ENCODE peak calls at places on chromosomes 4 and X, in seven cellular contexts. U is CD8-positive, alpha-beta T cell; S is activated CD4-positive, alpha-beta T cell treated with anti-CD3 and anti-CD28 coated beads, Interleukin-2, amount 10 ng/mL, durations not matched to agents 7 days and 5 days; O is SJCRH30; I is ACHN; V is H4; E is pons. M is an unnamed sample.

GRCh38 chr4:57442834-57443291 is 332.7 kb upstream of the IGFBP7 start:
- DNase-seq in S (no peak), E (peak; percentile 63), V (no peak), U (no peak), O (no peak), I (peak; percentile 33), M (peak; percentile 11)

GRCh38 chr4:184369871-184370270 is 104.5 kb downstream of the IRF2 start:
- DNase-seq in S (no peak), I (no peak), E (no peak), O (no peak), V (no peak), U (no peak), M (peak; percentile 32)

GRCh38 chr4:110156442-110156841 is 42.0 kb downstream of the ELOVL6 start:
- DNase-seq in E (no peak), I (no peak), S (no peak), V (no peak), U (no peak), O (no peak), M (no peak)

GRCh38 chrX:83934220-83934619 is 73.3 kb downstream of the CYLC1 start:
- DNase-seq in O (no peak), V (no peak), E (peak; percentile 1), S (no peak), U (no peak), I (peak; percentile 0), M (no peak)

GRCh38 chr4:1377606-1378261 is 28.5 kb downstream of the NKX1-1 start:
- DNase-seq in V (no peak), I (no peak), E (no peak), S (no peak), U (no peak), O (no peak), M (no peak)

GRCh38 chr4:186953601-186954260 is 230.1 kb upstream of the FAT1 start:
- DNase-seq in I (no peak), E (no peak), U (no peak), O (peak; percentile 36), V (peak; percentile 39), S (no peak), M (no peak)

GRCh38 chr4:121950680-121951569 is 935 bp downstream of the TRPC3 start:
- DNase-seq in I (no peak), O (peak; percentile 32), U (peak; percentile 23), E (no peak), S (peak; percentile 12), V (peak; percentile 10), M (no peak)

GRCh38 chrX:14963447-14964236 is 90.4 kb downstream of the MOSPD2 start:
- DNase-seq in S (no peak), I (peak; percentile 10), V (peak; percentile 73), O (no peak), E (no peak), U (no peak), M (no peak)

GRCh38 chrX:8841911-8842310 is 40.7 kb upstream of the FAM9A start:
- DNase-seq in U (no peak), V (peak; percentile 70), S (no peak), O (peak; percentile 7), I (no peak), E (no peak), M (no peak)

GRCh38 chrX:140440891-140441290 is 64.0 kb downstream of the SOX3 start:
- DNase-seq in E (peak; percentile 2), I (no peak), U (no peak), O (no peak), S (no peak), V (peak; percentile 2), M (no peak)

GRCh38 chr4:148651991-148652390 is 209.8 kb upstream of the NR3C2 start:
- DNase-seq in S (no peak), V (no peak), U (no peak), O (no peak), E (no peak), I (no peak), M (no peak)

GRCh38 chrX:33434256-33435092 is 223.1 kb upstream of the DMD start:
- DNase-seq in U (no peak), I (peak; percentile 38), O (peak; percentile 34), V (peak; percentile 46), E (peak; percentile 29), S (peak; percentile 22), M (no peak)

GRCh38 chrX:52821079-52821760 is 10.1 kb downstream of the XAGE5 start:
- DNase-seq in I (no peak), V (no peak), S (no peak), O (no peak), E (no peak), U (no peak), M (no peak)

GRCh38 chr4:17812801-17813200 is 2.0 kb downstream of the NCAPG start:
- DNase-seq in O (no peak), U (no peak), V (no peak), E (no peak), S (no peak), I (no peak), M (no peak)

GRCh38 chrX:73944582-73944947 is 359.4 kb upstream of the ZCCHC13 start:
- DNase-seq in O (no peak), E (no peak), U (no peak), V (no peak), S (peak; percentile 6), I (no peak), M (no peak)

GRCh38 chrX:153609917-153610833 is 11.2 kb upstream of the CCNQ start:
- DNase-seq in S (peak; percentile 74), E (peak; percentile 47), U (peak; percentile 72), V (peak; percentile 58), O (peak; percentile 74), I (peak; percentile 43), M (no peak)

GRCh38 chrX:130772313-130773140 is 130.5 kb downstream of the ENOX2 start:
- DNase-seq in I (no peak), O (no peak), S (no peak), V (peak; percentile 79), U (no peak), E (no peak), M (no peak)

GRCh38 chrX:51860679-51861078 is 32.7 kb upstream of the MAGED1 start:
- DNase-seq in U (no peak), V (peak; percentile 9), I (peak; percentile 11), E (peak; percentile 42), S (peak; percentile 8), O (peak; percentile 1), M (no peak)

GRCh38 chrX:18702362-18703195 is 4.9 kb upstream of the PPEF1 start:
- DNase-seq in I (no peak), U (no peak), V (peak; percentile 87), O (peak; percentile 8), S (no peak), E (no peak), M (no peak)

GRCh38 chr4:1948232-1948631 is 60.5 kb downstream of the NELFA start:
- DNase-seq in I (no peak), S (no peak), V (no peak), E (no peak), U (no peak), O (no peak), M (no peak)

GRCh38 chrX:70012756-70013155 is 37.0 kb downstream of the AWAT2 start:
- DNase-seq in O (no peak), S (no peak), V (no peak), I (no peak), U (no peak), E (no peak), M (no peak)

GRCh38 chr4:31107362-31107761 is 387.2 kb downstream of the PCDH7 start:
- DNase-seq in O (no peak), E (no peak), S (no peak), I (no peak), U (no peak), V (no peak), M (no peak)

GRCh38 chr4:169659736-169660670 is 39.6 kb downstream of the CLCN3 start:
- DNase-seq in O (peak; percentile 84), V (peak; percentile 99), I (peak; percentile 98), S (peak; percentile 83), U (peak; percentile 85), E (peak; percentile 93), M (peak; percentile 94)

GRCh38 chr4:37471971-37472370 is 214.2 kb downstream of the RELL1 start:
- DNase-seq in S (no peak), O (no peak), U (no peak), V (no peak), E (peak; percentile 38), I (no peak), M (peak; percentile 87)

GRCh38 chrX:5965406-5965805 is 263.3 kb downstream of the NLGN4X start:
- DNase-seq in I (no peak), V (no peak), O (peak; percentile 1), S (no peak), U (no peak), E (no peak), M (no peak)

GRCh38 chr4:162163892-162164759 is at the start of gene FSTL5:
- DNase-seq in U (peak; percentile 23), E (peak; percentile 84), O (peak; percentile 78), I (peak; percentile 40), V (peak; percentile 88), S (peak; percentile 39), M (peak; percentile 49)

GRCh38 chr4:113410686-113411085 is 350.9 kb downstream of the CAMK2D start:
- DNase-seq in V (no peak), E (no peak), S (no peak), U (no peak), O (no peak), I (no peak), M (no peak)

GRCh38 chr4:154618708-154619315 is 6.4 kb upstream of the FGG start:
- DNase-seq in E (peak; percentile 79), O (peak; percentile 13), S (peak; percentile 78), U (peak; percentile 51), V (peak; percentile 20), I (peak; percentile 55), M (peak; percentile 32)

GRCh38 chr4:39044947-39045734 is 12.9 kb upstream of the TMEM156 start:
- DNase-seq in V (no peak), U (peak; percentile 43), S (peak; percentile 44), I (peak; percentile 46), O (peak; percentile 61), E (no peak), M (no peak)

GRCh38 chr4:40325406-40326019 is 9.6 kb upstream of the CHRNA9 start:
- DNase-seq in S (peak; percentile 80), U (peak; percentile 78), O (peak; percentile 45), V (peak; percentile 86), E (no peak), I (peak; percentile 61), M (peak; percentile 70)

GRCh38 chr4:8287606-8288280 is 18.2 kb downstream of the HTRA3 start:
- DNase-seq in E (no peak), V (no peak), O (no peak), S (no peak), I (no peak), U (no peak), M (no peak)

GRCh38 chrX:107482046-107482445 is 32.6 kb downstream of the FRMPD3 start:
- DNase-seq in V (no peak), O (no peak), S (no peak), I (no peak), U (no peak), E (no peak), M (no peak)

GRCh38 chrX:84441143-84441542 is 61.1 kb downstream of the HDX start:
- DNase-seq in S (no peak), E (no peak), U (no peak), V (peak; percentile 6), O (no peak), I (no peak), M (no peak)

GRCh38 chr4:128512161-128512560 is 224.5 kb upstream of the PGRMC2 start:
- DNase-seq in O (no peak), S (no peak), V (no peak), I (no peak), U (no peak), E (no peak), M (no peak)

GRCh38 chr4:40264995-40265909 is 68.4 kb downstream of the RHOH start:
- DNase-seq in V (no peak), S (peak; percentile 51), O (peak; percentile 85), E (no peak), U (peak; percentile 77), I (no peak), M (peak; percentile 82)

GRCh38 chr4:145488310-145488709 is 6.7 kb downstream of the SMAD1 start:
- DNase-seq in U (no peak), O (no peak), V (no peak), I (no peak), E (no peak), S (no peak), M (no peak)

GRCh38 chr4:156790866-156791265 is 180.7 kb downstream of the PDGFC start:
- DNase-seq in I (peak; percentile 45), U (no peak), E (no peak), S (no peak), O (peak; percentile 74), V (peak; percentile 85), M (no peak)